ENCODE peak calls at places on chromosomes 7 and 10, in eight cellular contexts. O is dorsolateral prefrontal cortex, G is right cardiac atrium, M is Peyer's patch, V is prostate gland, Q is heart left ventricle, D is kidney epithelial cell, Y is suprapubic skin. I is an unnamed sample.

GRCh38 chr10:490891-491571 is 198.4 kb downstream of the DIP2C start:
- DNase-seq in V (no peak), D (no peak), G (peak), O (peak), Q (peak), Y (peak), M (peak), I (no peak)

GRCh38 chr7:43196379-43196778 is 83.9 kb downstream of the HECW1 start:
- DNase-seq in Y (no peak), D (peak), Q (no peak), M (no peak), V (no peak), O (no peak), G (no peak), I (no peak)

GRCh38 chr7:34612671-34613070 is 45.3 kb upstream of the NPSR1 start:
- DNase-seq in D (peak), Q (no peak), G (no peak), V (no peak), Y (no peak), O (no peak), M (no peak), I (no peak)

GRCh38 chr10:31620236-31621151 is 301.5 kb downstream of the ZEB1 start:
- DNase-seq in V (no peak), Y (peak), O (no peak), M (peak), D (no peak), G (peak), Q (peak), I (peak)

GRCh38 chr10:21388541-21389068 is 136.9 kb downstream of the SKIDA1 start:
- DNase-seq in M (no peak), O (no peak), Q (no peak), V (no peak), G (no peak), Y (no peak), D (no peak), I (no peak)

GRCh38 chr10:97724341-97724941 is 10.9 kb downstream of the MARVELD1 start:
- DNase-seq in Q (no peak), M (no peak), D (no peak), Y (peak), V (no peak), O (no peak), G (no peak), I (no peak)

GRCh38 chr7:91263359-91264082 is 712 bp upstream of the FZD1 start:
- DNase-seq in V (peak), D (no peak), M (peak), G (peak), O (peak), Q (peak), Y (peak), I (peak)

GRCh38 chr7:68929712-68930395 is 668.4 kb upstream of the AUTS2 start:
- DNase-seq in Y (no peak), M (no peak), Q (no peak), V (no peak), O (peak), D (no peak), G (peak), I (no peak)

GRCh38 chr10:7408494-7409044 is 2.3 kb downstream of the SFMBT2 start:
- DNase-seq in G (peak), Q (peak), O (peak), Y (no peak), V (peak), M (peak), D (no peak), I (peak)

GRCh38 chr10:24622781-24623301 is 100.8 kb downstream of the ARHGAP21 start:
- DNase-seq in Q (no peak), M (no peak), O (peak), G (no peak), D (no peak), Y (no peak), V (no peak), I (no peak)

GRCh38 chr7:8232999-8233847 is 28.7 kb downstream of the ICA1 start:
- DNase-seq in V (no peak), Q (peak), O (no peak), D (no peak), Y (no peak), G (no peak), M (no peak), I (no peak)

GRCh38 chr10:86992456-86992855 is 24.2 kb downstream of the ADIRF start:
- DNase-seq in Y (no peak), D (no peak), G (no peak), Q (no peak), O (no peak), V (no peak), M (no peak), I (no peak)

GRCh38 chr10:97297556-97298222 is 5.3 kb upstream of the ARHGAP19 start:
- DNase-seq in V (no peak), G (no peak), O (no peak), Y (no peak), M (no peak), D (no peak), Q (no peak), I (no peak)

GRCh38 chr10:52483587-52483986 is 169.5 kb downstream of the DKK1 start:
- DNase-seq in D (no peak), G (no peak), O (no peak), Y (no peak), Q (no peak), V (no peak), M (no peak), I (no peak)

GRCh38 chr10:52484426-52485065 is 170.5 kb downstream of the DKK1 start:
- DNase-seq in O (no peak), D (no peak), G (no peak), V (no peak), Q (no peak), Y (no peak), M (no peak), I (no peak)

GRCh38 chr10:52485486-52485885 is 171.4 kb downstream of the DKK1 start:
- DNase-seq in O (no peak), D (no peak), Q (no peak), V (no peak), M (no peak), Y (no peak), G (no peak), I (no peak)

GRCh38 chr10:52488606-52489485 is 174.8 kb downstream of the DKK1 start:
- DNase-seq in D (no peak), Y (no peak), G (no peak), Q (no peak), M (no peak), V (peak), O (no peak), I (no peak)

DNA sequence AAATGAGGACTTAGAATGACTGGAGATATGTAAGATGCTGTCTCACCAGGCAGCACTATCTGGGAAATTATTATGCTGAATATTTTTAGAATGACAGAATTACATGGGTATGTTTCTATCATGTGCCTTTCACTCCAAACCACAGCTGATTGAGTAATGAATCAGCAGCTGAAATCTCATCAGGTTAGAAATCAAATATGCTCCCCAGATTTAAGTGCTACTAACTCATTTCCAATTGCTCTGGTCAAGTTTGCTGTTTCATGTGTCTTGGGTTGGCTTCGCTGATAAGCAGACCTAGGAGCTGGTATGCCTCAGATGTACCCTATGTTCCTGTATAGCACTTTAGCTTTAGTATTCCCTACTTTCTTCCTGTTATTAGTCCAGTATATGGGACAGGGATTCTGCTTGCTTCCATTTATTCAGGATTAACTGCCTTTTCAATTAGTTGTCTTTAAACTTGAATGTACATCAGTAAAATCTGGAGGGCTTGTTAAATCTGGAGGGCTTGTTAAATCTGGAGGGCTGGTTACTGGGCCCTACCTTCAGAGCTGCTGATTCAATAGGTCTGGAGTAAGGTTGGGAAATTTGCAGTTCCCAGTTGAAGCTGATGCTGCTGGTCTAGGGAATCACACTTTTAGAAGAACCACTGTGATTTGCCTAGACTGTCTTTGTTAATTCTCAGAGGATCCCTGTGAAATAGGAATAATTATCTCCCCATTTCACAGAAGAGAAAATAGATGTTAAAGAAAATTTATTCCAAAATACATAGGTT is 172.9 kb downstream of the DKK1 start:
- DNase-seq in Y (no peak), Q (no peak), D (peak), V (no peak), G (no peak), M (no peak), O (no peak), I (no peak)
- H3K4me3 ChIP-seq in Y (no peak), Q (no peak), D (no peak), V (no peak), G (no peak), M (no peak), O (no peak), I (no peak)

GRCh38 chr7:38245409-38245982 is 27.9 kb downstream of the TARP start:
- DNase-seq in V (no peak), O (no peak), G (no peak), M (no peak), D (no peak), Q (no peak), Y (no peak), I (no peak)

GRCh38 chr7:38242814-38243213 is 30.6 kb downstream of the TARP start:
- DNase-seq in Q (no peak), V (no peak), G (no peak), M (no peak), O (no peak), D (no peak), Y (no peak), I (no peak)

GRCh38 chr7:38244516-38244915 is 28.9 kb downstream of the TARP start:
- DNase-seq in D (no peak), G (no peak), Y (no peak), Q (no peak), V (no peak), O (no peak), M (no peak), I (no peak)

GRCh38 chr7:38248069-38248567 is 25.3 kb downstream of the TARP start:
- DNase-seq in Q (no peak), V (no peak), M (no peak), G (no peak), Y (no peak), O (no peak), D (no peak), I (no peak)
- H3K4me3 ChIP-seq in Q (no peak), V (no peak), M (no peak), G (no peak), Y (no peak), O (no peak), D (no peak), I (no peak)

DNA sequence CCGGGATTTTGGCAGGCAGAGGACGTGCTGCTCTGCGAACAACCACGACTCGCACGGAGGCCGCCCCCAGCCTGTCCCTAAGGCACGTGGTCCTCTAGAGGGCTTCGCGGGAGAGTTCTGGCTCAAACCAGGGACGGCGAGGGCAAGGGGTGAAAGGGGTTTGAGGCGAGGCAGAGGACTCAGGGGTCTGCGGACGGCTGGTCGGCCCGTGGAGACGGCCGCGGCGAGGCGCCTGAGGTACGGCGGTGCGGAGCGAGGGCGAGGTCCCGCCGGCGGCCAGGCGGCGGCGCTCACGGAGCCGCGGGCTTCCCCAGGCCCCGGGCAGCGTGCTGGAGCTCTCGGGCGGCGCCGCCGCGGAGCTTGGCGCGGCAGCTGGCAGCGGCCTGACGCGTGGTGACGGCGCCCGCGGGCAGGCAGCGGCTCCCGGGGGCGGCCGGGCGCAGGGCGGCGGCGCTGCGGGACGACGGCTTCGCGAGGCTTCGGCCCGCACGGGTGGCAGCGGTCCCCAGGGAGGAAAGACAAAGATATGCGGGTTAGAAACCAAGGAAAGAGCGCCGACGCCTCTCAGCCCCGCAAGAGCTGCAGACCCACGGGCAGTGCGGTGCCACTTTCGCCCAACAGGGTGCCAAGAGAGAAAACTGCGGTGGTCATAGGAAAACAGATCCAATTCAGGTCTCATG is 44.8 kb downstream of the ZNF800 start:
- DNase-seq in O (peak), Y (peak), Q (peak), V (peak), G (peak), M (peak), D (peak), I (peak)
- H3K4me3 ChIP-seq in O (peak), Y (peak), Q (peak), V (peak), G (peak), M (peak), D (peak), I (peak)

GRCh38 chr10:61918140-61918539 is 16.6 kb downstream of the ARID5B start:
- DNase-seq in D (no peak), V (no peak), G (no peak), Q (no peak), M (no peak), Y (no peak), O (no peak), I (no peak)

GRCh38 chr10:61907011-61907410 is 5.5 kb downstream of the ARID5B start:
- DNase-seq in Q (no peak), M (no peak), G (no peak), V (no peak), O (no peak), D (no peak), Y (no peak), I (no peak)

GRCh38 chr10:61907587-61907986 is 6.1 kb downstream of the ARID5B start:
- DNase-seq in Q (no peak), O (no peak), G (no peak), D (no peak), V (no peak), M (no peak), Y (no peak), I (no peak)

GRCh38 chr10:61912981-61913380 is 11.5 kb downstream of the ARID5B start:
- DNase-seq in O (no peak), D (no peak), M (no peak), V (no peak), Y (no peak), G (no peak), Q (no peak), I (no peak)
- H3K4me3 ChIP-seq in O (no peak), D (no peak), M (no peak), V (no peak), Y (no peak), G (no peak), Q (no peak), I (no peak)

GRCh38 chr7:1065263-1066260 is 21.2 kb downstream of the GPR146 start:
- DNase-seq in O (peak), V (peak), M (peak), G (peak), Y (peak), D (no peak), Q (peak), I (peak)
- H3K4me3 ChIP-seq in O (peak), V (no peak), M (no peak), G (no peak), Y (peak), D (no peak), Q (peak), I (peak)

DNA sequence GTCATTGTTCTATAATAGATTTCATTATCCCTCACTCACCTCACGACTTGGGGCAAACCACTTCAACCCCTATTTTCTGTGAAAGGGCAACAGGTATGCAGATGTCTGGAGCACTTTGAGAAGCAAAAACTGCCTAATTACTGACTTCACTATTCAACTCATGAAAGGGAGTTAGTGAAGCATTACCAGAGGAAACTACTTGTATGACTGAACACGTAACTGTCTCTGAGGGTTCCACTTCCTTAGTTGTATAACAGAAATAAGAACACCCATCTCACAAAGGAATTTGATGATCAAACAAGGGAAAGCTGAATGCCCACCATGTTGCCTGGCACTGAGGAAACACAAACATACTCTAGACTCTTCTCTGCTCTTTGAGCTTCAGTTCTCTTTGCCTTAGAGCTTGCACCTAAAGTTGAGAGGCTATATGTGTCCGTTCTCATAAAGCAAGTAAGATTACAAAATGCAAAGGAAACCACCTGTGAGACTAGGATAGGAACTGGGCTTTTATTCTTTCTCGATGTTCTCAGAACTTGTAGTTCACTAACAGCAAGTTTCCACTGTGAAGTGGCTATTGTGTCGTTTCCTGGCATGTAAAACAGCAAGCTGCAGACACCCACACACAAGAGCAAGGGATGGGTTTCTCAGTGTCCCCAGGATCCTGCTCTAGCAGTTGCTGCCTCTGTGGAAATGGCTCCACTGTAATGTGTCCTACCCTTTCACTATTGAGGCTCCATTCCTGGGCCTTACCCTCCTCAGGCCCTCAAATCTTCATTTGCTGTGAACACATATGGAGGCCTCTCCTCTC is 2.6 kb downstream of the TMEM243 start:
- DNase-seq in V (no peak), G (no peak), Q (no peak), O (no peak), D (peak), M (peak), Y (no peak), I (no peak)
- H3K4me3 ChIP-seq in V (no peak), G (no peak), Q (no peak), O (peak), D (no peak), M (peak), Y (no peak), I (peak)

GRCh38 chr10:123536176-123536845 is 129.8 kb upstream of the GPR26 start:
- DNase-seq in O (no peak), G (no peak), V (no peak), Q (no peak), M (no peak), D (no peak), Y (no peak), I (no peak)

GRCh38 chr10:123538401-123539320 is 127.5 kb upstream of the GPR26 start:
- DNase-seq in D (no peak), Q (no peak), G (no peak), V (no peak), Y (no peak), M (no peak), O (no peak), I (no peak)

GRCh38 chr10:123535386-123535785 is 130.8 kb upstream of the GPR26 start:
- DNase-seq in Y (no peak), D (no peak), V (no peak), Q (no peak), G (no peak), M (no peak), O (no peak), I (no peak)

GRCh38 chr10:123537188-123537961 is 128.8 kb upstream of the GPR26 start:
- DNase-seq in Q (no peak), O (no peak), D (no peak), M (no peak), V (no peak), Y (no peak), G (no peak), I (no peak)
- H3K4me3 ChIP-seq in Q (no peak), O (no peak), D (no peak), M (no peak), V (no peak), Y (no peak), G (no peak), I (no peak)

I was measured in lower lobe of right lung.